ENCODE peak calls at places on chromosomes 16 and 17, in six cellular contexts. J, I, O, R, T and C are unnamed samples.

GRCh38 chr16:86984975-86985655 is 332.1 kb downstream of the C16orf95 start:
- DNase-seq in O (no peak), J (no peak), T (no peak), I (no peak), R (no peak), C (no peak)

GRCh38 chr16:85736924-85737323 is 14.0 kb downstream of the C16orf74 start:
- DNase-seq in T (no peak), J (no peak), R (no peak), I (no peak), O (no peak), C (no peak)

GRCh38 chr17:50844117-50844700 is 8.8 kb downstream of the WFIKKN2 start:
- DNase-seq in R (no peak), J (no peak), I (no peak), T (no peak), O (no peak), C (no peak)

GRCh38 chr17:59399914-59400313 is 68.5 kb downstream of the YPEL2 start:
- DNase-seq in O (no peak), I (no peak), J (no peak), T (no peak), R (no peak), C (no peak)

GRCh38 chr16:65938083-65938482 is 428.4 kb upstream of the CDH5 start:
- DNase-seq in T (no peak), I (no peak), O (no peak), R (no peak), J (no peak), C (no peak)

GRCh38 chr16:13973321-13974023 is 53.5 kb downstream of the ERCC4 start:
- DNase-seq in J (no peak), O (no peak), T (no peak), R (no peak), I (no peak), C (no peak)

GRCh38 chr17:1714980-1715802 is 5.0 kb upstream of the TLCD2 start:
- DNase-seq in O (no peak), T (peak; percentile 91), I (no peak), J (no peak), R (peak; percentile 84), C (peak; percentile 55)

GRCh38 chr17:2025220-2025621 is at the start of gene RTN4RL1:
- DNase-seq in I (no peak), T (peak; percentile 32), R (peak; percentile 66), O (no peak), J (peak; percentile 42), C (peak; percentile 81)

GRCh38 chr17:54864636-54865420 is 35.8 kb upstream of the TOM1L1 start:
- DNase-seq in O (no peak), I (no peak), R (no peak), T (no peak), J (no peak), C (no peak)

GRCh38 chr16:21563676-21564075 is 35.7 kb upstream of the METTL9 start:
- DNase-seq in J (no peak), T (no peak), O (no peak), R (no peak), I (no peak), C (no peak)

GRCh38 chr17:49218941-49219913 is 8.7 kb downstream of the ABI3 start:
- DNase-seq in J (peak; percentile 83), R (peak; percentile 30), O (no peak), I (no peak), T (no peak), C (no peak)